ENCODE peak calls at places on chromosomes 11 and 22, in eight cellular contexts. One of them, this sample, is unnamed.
A peak's percentile ranks its signal among the peaks of the same experiment; 100 is the strongest.

GRCh38 chr11:126512251-126512650 is 156.8 kb downstream of the ST3GAL4 start:
- DNase-seq in activated naive CD8-positive, alpha-beta T cell treated with anti-CD3 and anti-CD28 coated beads, Interleukin-2, amount 50 U/mL, for 16 hours: no peak
- DNase-seq in aorta: no peak
- DNase-seq in H4: no peak
- DNase-seq in right lobe of liver: no peak
- DNase-seq in AG08396: no peak
- DNase-seq in NCI-H1092: no peak
- DNase-seq in stimulated activated CD8-positive, alpha-beta memory T cell treated with anti-CD3 and anti-CD28 coated beads, Interleukin-2, amount 100 ng/mL, for 48 hours: no peak
- DNase-seq in this sample: no peak

GRCh38 chr11:118984825-118985224 is 13.1 kb upstream of the CENATAC start:
- DNase-seq in activated naive CD8-positive, alpha-beta T cell treated with anti-CD3 and anti-CD28 coated beads, Interleukin-2, amount 50 U/mL, for 16 hours: no peak
- DNase-seq in aorta: no peak
- DNase-seq in H4: no peak
- DNase-seq in right lobe of liver: no peak
- DNase-seq in AG08396: no peak
- DNase-seq in NCI-H1092: no peak
- DNase-seq in stimulated activated CD8-positive, alpha-beta memory T cell treated with anti-CD3 and anti-CD28 coated beads, Interleukin-2, amount 100 ng/mL, for 48 hours: no peak
- DNase-seq in this sample: no peak

GRCh38 chr22:42959472-42960145 is 55.3 kb downstream of the PACSIN2 start:
- DNase-seq in activated naive CD8-positive, alpha-beta T cell treated with anti-CD3 and anti-CD28 coated beads, Interleukin-2, amount 50 U/mL, for 16 hours: no peak
- DNase-seq in aorta: peak; percentile 63
- DNase-seq in H4: peak; percentile 86
- DNase-seq in right lobe of liver: peak; percentile 58
- DNase-seq in AG08396: peak; percentile 38
- DNase-seq in NCI-H1092: no peak
- DNase-seq in stimulated activated CD8-positive, alpha-beta memory T cell treated with anti-CD3 and anti-CD28 coated beads, Interleukin-2, amount 100 ng/mL, for 48 hours: no peak
- DNase-seq in this sample: peak; percentile 64

GRCh38 chr11:115266066-115266465 is 238.1 kb downstream of the CADM1 start:
- DNase-seq in activated naive CD8-positive, alpha-beta T cell treated with anti-CD3 and anti-CD28 coated beads, Interleukin-2, amount 50 U/mL, for 16 hours: no peak
- DNase-seq in aorta: no peak
- DNase-seq in H4: no peak
- DNase-seq in right lobe of liver: no peak
- DNase-seq in AG08396: no peak
- DNase-seq in NCI-H1092: no peak
- DNase-seq in stimulated activated CD8-positive, alpha-beta memory T cell treated with anti-CD3 and anti-CD28 coated beads, Interleukin-2, amount 100 ng/mL, for 48 hours: no peak
- DNase-seq in this sample: no peak

GRCh38 chr11:62613275-62613864 is 313 bp downstream of the ROM1 start:
- DNase-seq in activated naive CD8-positive, alpha-beta T cell treated with anti-CD3 and anti-CD28 coated beads, Interleukin-2, amount 50 U/mL, for 16 hours: no peak
- DNase-seq in aorta: no peak
- DNase-seq in H4: no peak
- DNase-seq in right lobe of liver: no peak
- DNase-seq in AG08396: no peak
- DNase-seq in NCI-H1092: no peak
- DNase-seq in stimulated activated CD8-positive, alpha-beta memory T cell treated with anti-CD3 and anti-CD28 coated beads, Interleukin-2, amount 100 ng/mL, for 48 hours: no peak
- DNase-seq in this sample: no peak

GRCh38 chr11:83054001-83054400 is 17.7 kb downstream of the RAB30 start:
- DNase-seq in activated naive CD8-positive, alpha-beta T cell treated with anti-CD3 and anti-CD28 coated beads, Interleukin-2, amount 50 U/mL, for 16 hours: no peak
- DNase-seq in aorta: no peak
- DNase-seq in H4: no peak
- DNase-seq in right lobe of liver: no peak
- DNase-seq in AG08396: no peak
- DNase-seq in NCI-H1092: no peak
- DNase-seq in stimulated activated CD8-positive, alpha-beta memory T cell treated with anti-CD3 and anti-CD28 coated beads, Interleukin-2, amount 100 ng/mL, for 48 hours: no peak
- DNase-seq in this sample: no peak

GRCh38 chr11:61493832-61494231 is 14.7 kb upstream of the LRRC10B start:
- DNase-seq in activated naive CD8-positive, alpha-beta T cell treated with anti-CD3 and anti-CD28 coated beads, Interleukin-2, amount 50 U/mL, for 16 hours: no peak
- DNase-seq in aorta: no peak
- DNase-seq in H4: no peak
- DNase-seq in right lobe of liver: no peak
- DNase-seq in AG08396: no peak
- DNase-seq in NCI-H1092: no peak
- DNase-seq in stimulated activated CD8-positive, alpha-beta memory T cell treated with anti-CD3 and anti-CD28 coated beads, Interleukin-2, amount 100 ng/mL, for 48 hours: no peak
- DNase-seq in this sample: no peak

GRCh38 chr11:35615911-35616900 is 2.1 kb upstream of the FJX1 start:
- DNase-seq in activated naive CD8-positive, alpha-beta T cell treated with anti-CD3 and anti-CD28 coated beads, Interleukin-2, amount 50 U/mL, for 16 hours: no peak
- DNase-seq in aorta: no peak
- DNase-seq in H4: peak; percentile 66
- DNase-seq in right lobe of liver: no peak
- DNase-seq in AG08396: peak; percentile 60
- DNase-seq in NCI-H1092: peak; percentile 15
- DNase-seq in stimulated activated CD8-positive, alpha-beta memory T cell treated with anti-CD3 and anti-CD28 coated beads, Interleukin-2, amount 100 ng/mL, for 48 hours: no peak
- DNase-seq in this sample: peak; percentile 52

GRCh38 chr11:20024172-20024935 is 135.9 kb downstream of the DBX1 start:
- DNase-seq in activated naive CD8-positive, alpha-beta T cell treated with anti-CD3 and anti-CD28 coated beads, Interleukin-2, amount 50 U/mL, for 16 hours: no peak
- DNase-seq in aorta: no peak
- DNase-seq in H4: no peak
- DNase-seq in right lobe of liver: no peak
- DNase-seq in AG08396: no peak
- DNase-seq in NCI-H1092: no peak
- DNase-seq in stimulated activated CD8-positive, alpha-beta memory T cell treated with anti-CD3 and anti-CD28 coated beads, Interleukin-2, amount 100 ng/mL, for 48 hours: no peak
- DNase-seq in this sample: no peak

GRCh38 chr11:113681711-113682410 is 24.2 kb downstream of the TMPRSS5 start:
- DNase-seq in activated naive CD8-positive, alpha-beta T cell treated with anti-CD3 and anti-CD28 coated beads, Interleukin-2, amount 50 U/mL, for 16 hours: no peak
- DNase-seq in aorta: no peak
- DNase-seq in H4: no peak
- DNase-seq in right lobe of liver: no peak
- DNase-seq in AG08396: no peak
- DNase-seq in NCI-H1092: no peak
- DNase-seq in stimulated activated CD8-positive, alpha-beta memory T cell treated with anti-CD3 and anti-CD28 coated beads, Interleukin-2, amount 100 ng/mL, for 48 hours: no peak
- DNase-seq in this sample: no peak

GRCh38 chr22:28792491-28793383 is 7.6 kb downstream of the XBP1 start:
- DNase-seq in activated naive CD8-positive, alpha-beta T cell treated with anti-CD3 and anti-CD28 coated beads, Interleukin-2, amount 50 U/mL, for 16 hours: no peak
- DNase-seq in aorta: no peak
- DNase-seq in H4: no peak
- DNase-seq in right lobe of liver: no peak
- DNase-seq in AG08396: no peak
- DNase-seq in NCI-H1092: no peak
- DNase-seq in stimulated activated CD8-positive, alpha-beta memory T cell treated with anti-CD3 and anti-CD28 coated beads, Interleukin-2, amount 100 ng/mL, for 48 hours: no peak
- DNase-seq in this sample: no peak

GRCh38 chr11:126781942-126782341 is 218.6 kb downstream of the KIRREL3 start:
- DNase-seq in activated naive CD8-positive, alpha-beta T cell treated with anti-CD3 and anti-CD28 coated beads, Interleukin-2, amount 50 U/mL, for 16 hours: no peak
- DNase-seq in aorta: no peak
- DNase-seq in H4: no peak
- DNase-seq in right lobe of liver: no peak
- DNase-seq in AG08396: no peak
- DNase-seq in NCI-H1092: no peak
- DNase-seq in stimulated activated CD8-positive, alpha-beta memory T cell treated with anti-CD3 and anti-CD28 coated beads, Interleukin-2, amount 100 ng/mL, for 48 hours: no peak
- DNase-seq in this sample: no peak

GRCh38 chr11:68798221-68798813 is 43.4 kb downstream of the CPT1A start:
- DNase-seq in activated naive CD8-positive, alpha-beta T cell treated with anti-CD3 and anti-CD28 coated beads, Interleukin-2, amount 50 U/mL, for 16 hours: no peak
- DNase-seq in aorta: no peak
- DNase-seq in H4: no peak
- DNase-seq in right lobe of liver: peak; percentile 34
- DNase-seq in AG08396: peak; percentile 42
- DNase-seq in NCI-H1092: peak; percentile 11
- DNase-seq in stimulated activated CD8-positive, alpha-beta memory T cell treated with anti-CD3 and anti-CD28 coated beads, Interleukin-2, amount 100 ng/mL, for 48 hours: peak; percentile 34
- DNase-seq in this sample: peak; percentile 72

GRCh38 chr22:20588843-20589581 is 81.6 kb downstream of the MED15 start:
- DNase-seq in activated naive CD8-positive, alpha-beta T cell treated with anti-CD3 and anti-CD28 coated beads, Interleukin-2, amount 50 U/mL, for 16 hours: no peak
- DNase-seq in aorta: no peak
- DNase-seq in H4: no peak
- DNase-seq in right lobe of liver: peak; percentile 17
- DNase-seq in AG08396: no peak
- DNase-seq in NCI-H1092: no peak
- DNase-seq in stimulated activated CD8-positive, alpha-beta memory T cell treated with anti-CD3 and anti-CD28 coated beads, Interleukin-2, amount 100 ng/mL, for 48 hours: no peak
- DNase-seq in this sample: no peak

GRCh38 chr11:40293655-40294342 is 1165.7 kb downstream of the LRRC4C start:
- DNase-seq in activated naive CD8-positive, alpha-beta T cell treated with anti-CD3 and anti-CD28 coated beads, Interleukin-2, amount 50 U/mL, for 16 hours: no peak
- DNase-seq in aorta: peak; percentile 60
- DNase-seq in H4: peak; percentile 98
- DNase-seq in right lobe of liver: peak; percentile 46
- DNase-seq in AG08396: peak; percentile 86
- DNase-seq in NCI-H1092: peak; percentile 80
- DNase-seq in stimulated activated CD8-positive, alpha-beta memory T cell treated with anti-CD3 and anti-CD28 coated beads, Interleukin-2, amount 100 ng/mL, for 48 hours: peak; percentile 17
- DNase-seq in this sample: peak; percentile 82

GRCh38 chr11:58739725-58740430 is 8.1 kb upstream of the GLYAT start:
- DNase-seq in activated naive CD8-positive, alpha-beta T cell treated with anti-CD3 and anti-CD28 coated beads, Interleukin-2, amount 50 U/mL, for 16 hours: no peak
- DNase-seq in aorta: no peak
- DNase-seq in H4: no peak
- DNase-seq in right lobe of liver: no peak
- DNase-seq in AG08396: peak; percentile 16
- DNase-seq in NCI-H1092: no peak
- DNase-seq in stimulated activated CD8-positive, alpha-beta memory T cell treated with anti-CD3 and anti-CD28 coated beads, Interleukin-2, amount 100 ng/mL, for 48 hours: no peak
- DNase-seq in this sample: no peak

GRCh38 chr11:19498986-19499669 is 213.5 kb upstream of the NAV2 start:
- DNase-seq in activated naive CD8-positive, alpha-beta T cell treated with anti-CD3 and anti-CD28 coated beads, Interleukin-2, amount 50 U/mL, for 16 hours: no peak
- DNase-seq in aorta: no peak
- DNase-seq in H4: no peak
- DNase-seq in right lobe of liver: no peak
- DNase-seq in AG08396: peak; percentile 44
- DNase-seq in NCI-H1092: no peak
- DNase-seq in stimulated activated CD8-positive, alpha-beta memory T cell treated with anti-CD3 and anti-CD28 coated beads, Interleukin-2, amount 100 ng/mL, for 48 hours: no peak
- DNase-seq in this sample: no peak

GRCh38 chr11:124405611-124406010 is 6.8 kb upstream of the OR8B3 start:
- DNase-seq in activated naive CD8-positive, alpha-beta T cell treated with anti-CD3 and anti-CD28 coated beads, Interleukin-2, amount 50 U/mL, for 16 hours: no peak
- DNase-seq in aorta: no peak
- DNase-seq in H4: no peak
- DNase-seq in right lobe of liver: no peak
- DNase-seq in AG08396: no peak
- DNase-seq in NCI-H1092: no peak
- DNase-seq in stimulated activated CD8-positive, alpha-beta memory T cell treated with anti-CD3 and anti-CD28 coated beads, Interleukin-2, amount 100 ng/mL, for 48 hours: no peak
- DNase-seq in this sample: no peak

GRCh38 chr22:43260346-43260745 is 73.4 kb upstream of the TTLL12 start:
- DNase-seq in activated naive CD8-positive, alpha-beta T cell treated with anti-CD3 and anti-CD28 coated beads, Interleukin-2, amount 50 U/mL, for 16 hours: no peak
- DNase-seq in aorta: no peak
- DNase-seq in H4: no peak
- DNase-seq in right lobe of liver: no peak
- DNase-seq in AG08396: no peak
- DNase-seq in NCI-H1092: no peak
- DNase-seq in stimulated activated CD8-positive, alpha-beta memory T cell treated with anti-CD3 and anti-CD28 coated beads, Interleukin-2, amount 100 ng/mL, for 48 hours: no peak
- DNase-seq in this sample: no peak

GRCh38 chr11:44357734-44358133 is 47.8 kb upstream of the ALX4 start:
- DNase-seq in activated naive CD8-positive, alpha-beta T cell treated with anti-CD3 and anti-CD28 coated beads, Interleukin-2, amount 50 U/mL, for 16 hours: no peak
- DNase-seq in aorta: no peak
- DNase-seq in H4: no peak
- DNase-seq in right lobe of liver: no peak
- DNase-seq in AG08396: no peak
- DNase-seq in NCI-H1092: no peak
- DNase-seq in stimulated activated CD8-positive, alpha-beta memory T cell treated with anti-CD3 and anti-CD28 coated beads, Interleukin-2, amount 100 ng/mL, for 48 hours: no peak
- DNase-seq in this sample: no peak